ENCODE peak calls at places on chromosomes 11 and 22, in four cellular contexts. One of them, this sample, is unnamed.

GRCh38 chr22:44615146-44615545 is 86.9 kb upstream of the PRR5 start:
- DNase-seq in IMR-90: no peak
- DNase-seq in HepG2: no peak
- DNase-seq in K562: no peak
- DNase-seq in this sample: no peak

GRCh38 chr11:28838741-28839140 is 730.6 kb downstream of the METTL15 start:
- DNase-seq in IMR-90: peak; percentile 84
- DNase-seq in HepG2: no peak
- DNase-seq in K562: no peak
- DNase-seq in this sample: no peak

GRCh38 chr22:38748487-38749136 is 7.2 kb downstream of the SUN2 start:
- DNase-seq in IMR-90: no peak
- DNase-seq in HepG2: no peak
- DNase-seq in K562: no peak
- DNase-seq in this sample: no peak

GRCh38 chr22:42287174-42287890 is 16.9 kb upstream of the TCF20 start:
- DNase-seq in IMR-90: no peak
- DNase-seq in HepG2: no peak
- DNase-seq in K562: no peak
- DNase-seq in this sample: no peak

GRCh38 chr11:47590026-47590861 is 3.8 kb downstream of the FAM180B start:
- DNase-seq in IMR-90: no peak
- DNase-seq in HepG2: no peak
- DNase-seq in K562: no peak
- DNase-seq in this sample: no peak

GRCh38 chr11:3080104-3080503 is 22.9 kb upstream of the CARS1 start:
- DNase-seq in IMR-90: peak; percentile 33
- DNase-seq in HepG2: no peak
- DNase-seq in K562: no peak
- DNase-seq in this sample: no peak

GRCh38 chr11:79377399-79377798 is 63.4 kb downstream of the TENM4 start:
- DNase-seq in IMR-90: no peak
- DNase-seq in HepG2: no peak
- DNase-seq in K562: no peak
- DNase-seq in this sample: no peak

GRCh38 chr11:95297680-95298452 is 66.9 kb upstream of the SESN3 start:
- DNase-seq in IMR-90: no peak
- DNase-seq in HepG2: no peak
- DNase-seq in K562: no peak
- DNase-seq in this sample: no peak

GRCh38 chr22:19817561-19818263 is 37.0 kb downstream of the GNB1L start:
- DNase-seq in IMR-90: no peak
- DNase-seq in HepG2: no peak
- DNase-seq in K562: no peak
- DNase-seq in this sample: no peak

GRCh38 chr11:35171226-35171625 is 32.3 kb downstream of the CD44 start:
- DNase-seq in IMR-90: no peak
- DNase-seq in HepG2: no peak
- DNase-seq in K562: no peak
- DNase-seq in this sample: no peak

GRCh38 chr11:267491-267994 is 10.7 kb upstream of the NLRP6 start:
- DNase-seq in IMR-90: no peak
- DNase-seq in HepG2: no peak
- DNase-seq in K562: peak; percentile 69
- DNase-seq in this sample: peak; percentile 61

GRCh38 chr11:46710821-46711269 is 8.2 kb upstream of the F2 start:
- DNase-seq in IMR-90: peak; percentile 97
- DNase-seq in HepG2: no peak
- DNase-seq in K562: no peak
- DNase-seq in this sample: no peak

GRCh38 chr11:35111171-35112055 is 27.6 kb upstream of the CD44 start:
- DNase-seq in IMR-90: peak; percentile 92
- DNase-seq in HepG2: no peak
- DNase-seq in K562: peak; percentile 20
- DNase-seq in this sample: no peak

GRCh38 chr11:68673291-68673930 is 10.9 kb upstream of the GAL start:
- DNase-seq in IMR-90: no peak
- DNase-seq in HepG2: no peak
- DNase-seq in K562: no peak
- DNase-seq in this sample: no peak

GRCh38 chr11:66637557-66638176 is 836 bp upstream of the RBM4 start:
- DNase-seq in IMR-90: peak; percentile 46
- DNase-seq in HepG2: no peak
- DNase-seq in K562: no peak
- DNase-seq in this sample: no peak

GRCh38 chr11:33624082-33624481 is 76.5 kb downstream of the C11orf91 start:
- DNase-seq in IMR-90: no peak
- DNase-seq in HepG2: no peak
- DNase-seq in K562: no peak
- DNase-seq in this sample: no peak

GRCh38 chr11:57648791-57649735 is 649 bp downstream of the YPEL4 start:
- DNase-seq in IMR-90: no peak
- DNase-seq in HepG2: no peak
- DNase-seq in K562: no peak
- DNase-seq in this sample: no peak

GRCh38 chr22:43152355-43153071 is 1.2 kb downstream of the TSPO start:
- DNase-seq in IMR-90: peak; percentile 22
- DNase-seq in HepG2: no peak
- DNase-seq in K562: no peak
- DNase-seq in this sample: no peak

GRCh38 chr11:109401532-109401931 is 20.5 kb upstream of the C11orf87 start:
- DNase-seq in IMR-90: no peak
- DNase-seq in HepG2: no peak
- DNase-seq in K562: no peak
- DNase-seq in this sample: no peak
- TF ChIP-seq MAZ in IMR-90: no peak
- TF ChIP-seq MAZ in HepG2: no peak
- TF ChIP-seq MAZ in K562: no peak
- TF ChIP-seq MAZ in this sample: no peak

GRCh38 chr11:88813233-88813915 is 252.4 kb downstream of the GRM5 start:
- DNase-seq in IMR-90: no peak
- DNase-seq in HepG2: no peak
- DNase-seq in K562: no peak
- DNase-seq in this sample: no peak
- TF ChIP-seq MAZ in IMR-90: no peak
- TF ChIP-seq MAZ in HepG2: no peak
- TF ChIP-seq MAZ in K562: no peak
- TF ChIP-seq MAZ in this sample: no peak

DNA sequence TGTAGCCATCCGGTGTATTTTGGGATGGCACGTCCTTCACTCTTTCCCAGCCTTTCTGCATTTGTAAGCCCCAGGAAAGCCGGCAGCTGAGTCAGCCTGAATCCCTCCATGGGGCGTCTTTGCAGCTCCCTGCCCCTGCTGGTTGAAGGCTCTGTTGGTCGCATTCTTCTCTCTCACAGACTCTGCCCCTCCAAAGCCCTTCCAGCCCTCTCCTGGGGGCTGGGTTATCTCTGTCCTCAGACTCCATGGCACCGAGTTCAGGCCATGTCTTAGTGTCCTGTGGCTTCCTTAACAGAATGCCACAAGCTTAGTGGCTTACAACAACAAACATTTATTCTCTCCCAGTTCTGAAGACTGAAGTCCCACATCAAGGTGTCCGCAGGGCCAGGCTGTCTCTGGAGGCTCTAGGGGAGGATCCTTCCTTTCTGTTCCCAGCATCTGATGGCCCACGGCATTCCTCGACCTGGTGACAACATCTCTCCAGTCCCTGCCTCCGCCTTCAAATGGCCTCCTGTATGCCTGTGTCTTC is 62.2 kb downstream of the BCR start:
- DNase-seq in IMR-90: peak; percentile 46
- DNase-seq in HepG2: no peak
- DNase-seq in K562: peak; percentile 85
- DNase-seq in this sample: no peak
- TF ChIP-seq MAZ in IMR-90: no peak
- TF ChIP-seq MAZ in HepG2: no peak
- TF ChIP-seq MAZ in K562: no peak
- TF ChIP-seq MAZ in this sample: no peak

DNA sequence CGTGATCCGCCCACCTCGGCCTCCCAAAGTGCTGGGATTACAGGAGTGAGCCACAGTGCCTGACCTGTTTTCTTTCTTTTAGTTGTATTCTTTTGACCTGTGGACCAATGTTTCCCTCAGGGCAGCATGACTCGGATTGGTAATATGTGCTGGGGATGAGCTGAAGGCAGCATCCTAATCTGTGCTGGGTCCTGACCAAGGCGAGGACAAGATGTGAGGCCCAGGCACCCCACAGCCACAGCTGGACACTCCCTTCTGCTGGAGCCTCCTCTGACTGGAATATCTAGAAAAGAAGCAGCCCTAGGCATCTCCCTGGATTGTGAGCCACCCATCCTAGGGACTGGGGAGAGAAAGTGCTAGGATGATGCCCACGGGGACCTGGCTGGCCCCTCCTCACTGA is 105.4 kb downstream of the PDE2A start:
- DNase-seq in IMR-90: no peak
- DNase-seq in HepG2: no peak
- DNase-seq in K562: no peak
- DNase-seq in this sample: no peak
- TF ChIP-seq MAZ in IMR-90: no peak
- TF ChIP-seq MAZ in HepG2: no peak
- TF ChIP-seq MAZ in K562: no peak
- TF ChIP-seq MAZ in this sample: no peak

GRCh38 chr11:75132080-75132479 is 18.8 kb upstream of the SLCO2B1 start:
- DNase-seq in IMR-90: no peak
- DNase-seq in HepG2: no peak
- DNase-seq in K562: no peak
- DNase-seq in this sample: no peak

GRCh38 chr11:75140269-75141138 is 10.4 kb upstream of the SLCO2B1 start:
- DNase-seq in IMR-90: peak; percentile 11
- DNase-seq in HepG2: peak; percentile 47
- DNase-seq in K562: peak; percentile 81
- DNase-seq in this sample: peak; percentile 61

GRCh38 chr11:75133976-75134375 is 16.9 kb upstream of the SLCO2B1 start:
- DNase-seq in IMR-90: no peak
- DNase-seq in HepG2: no peak
- DNase-seq in K562: no peak
- DNase-seq in this sample: no peak

GRCh38 chr11:75135021-75135650 is 15.8 kb upstream of the SLCO2B1 start:
- DNase-seq in IMR-90: no peak
- DNase-seq in HepG2: no peak
- DNase-seq in K562: no peak
- DNase-seq in this sample: no peak
- TF ChIP-seq MAZ in IMR-90: no peak
- TF ChIP-seq MAZ in HepG2: no peak
- TF ChIP-seq MAZ in K562: no peak
- TF ChIP-seq MAZ in this sample: no peak

GRCh38 chr11:110524227-110524626 is 94.5 kb downstream of the FDX1 start:
- DNase-seq in IMR-90: peak; percentile 99
- DNase-seq in HepG2: no peak
- DNase-seq in K562: no peak
- DNase-seq in this sample: no peak
- TF ChIP-seq MAZ in IMR-90: peak; percentile 19
- TF ChIP-seq MAZ in HepG2: no peak
- TF ChIP-seq MAZ in K562: no peak
- TF ChIP-seq MAZ in this sample: no peak

GRCh38 chr11:110431212-110432073 is 1.7 kb downstream of the FDX1 start:
- DNase-seq in IMR-90: peak; percentile 31
- DNase-seq in HepG2: no peak
- DNase-seq in K562: no peak
- DNase-seq in this sample: no peak

GRCh38 chr11:110429614-110430266 is at the start of gene FDX1:
- DNase-seq in IMR-90: peak; percentile 74
- DNase-seq in HepG2: peak; percentile 71
- DNase-seq in K562: peak; percentile 94
- DNase-seq in this sample: peak; percentile 73

GRCh38 chr11:110432713-110433392 is 3.1 kb downstream of the FDX1 start:
- DNase-seq in IMR-90: peak; percentile 60
- DNase-seq in HepG2: no peak
- DNase-seq in K562: no peak
- DNase-seq in this sample: peak; percentile 17

GRCh38 chr11:110428956-110429613 is 663 bp upstream of the FDX1 start:
- DNase-seq in IMR-90: no peak
- DNase-seq in HepG2: no peak
- DNase-seq in K562: no peak
- DNase-seq in this sample: no peak

GRCh38 chr11:110430267-110431211 is 791 bp downstream of the FDX1 start:
- DNase-seq in IMR-90: peak; percentile 56
- DNase-seq in HepG2: peak; percentile 47
- DNase-seq in K562: no peak
- DNase-seq in this sample: no peak
- TF ChIP-seq MAZ in IMR-90: no peak
- TF ChIP-seq MAZ in HepG2: no peak
- TF ChIP-seq MAZ in K562: no peak
- TF ChIP-seq MAZ in this sample: no peak

GRCh38 chr11:122732342-122733300 is 77.1 kb downstream of the UBASH3B start:
- DNase-seq in IMR-90: no peak
- DNase-seq in HepG2: peak; percentile 43
- DNase-seq in K562: no peak
- DNase-seq in this sample: no peak

GRCh38 chr11:122727101-122727929 is 71.8 kb downstream of the UBASH3B start:
- DNase-seq in IMR-90: no peak
- DNase-seq in HepG2: no peak
- DNase-seq in K562: no peak
- DNase-seq in this sample: no peak

GRCh38 chr11:122731500-122731913 is 76.0 kb downstream of the UBASH3B start:
- DNase-seq in IMR-90: peak; percentile 97
- DNase-seq in HepG2: peak; percentile 61
- DNase-seq in K562: no peak
- DNase-seq in this sample: peak; percentile 79

GRCh38 chr11:122733301-122733686 is 77.8 kb downstream of the UBASH3B start:
- DNase-seq in IMR-90: peak; percentile 92
- DNase-seq in HepG2: no peak
- DNase-seq in K562: no peak
- DNase-seq in this sample: no peak

GRCh38 chr11:122729139-122729538 is 73.6 kb downstream of the UBASH3B start:
- DNase-seq in IMR-90: no peak
- DNase-seq in HepG2: no peak
- DNase-seq in K562: no peak
- DNase-seq in this sample: no peak
- TF ChIP-seq MAZ in IMR-90: no peak
- TF ChIP-seq MAZ in HepG2: no peak
- TF ChIP-seq MAZ in K562: no peak
- TF ChIP-seq MAZ in this sample: no peak

GRCh38 chr22:22882033-22882717 is 5.4 kb upstream of the IGLL5 start:
- DNase-seq in IMR-90: no peak
- DNase-seq in HepG2: no peak
- DNase-seq in K562: peak; percentile 56
- DNase-seq in this sample: no peak
- TF ChIP-seq MAZ in IMR-90: no peak
- TF ChIP-seq MAZ in HepG2: no peak
- TF ChIP-seq MAZ in K562: no peak
- TF ChIP-seq MAZ in this sample: no peak

GRCh38 chr11:65588199-65589054 is 7.2 kb downstream of the KCNK7 start:
- DNase-seq in IMR-90: peak; percentile 32
- DNase-seq in HepG2: peak; percentile 73
- DNase-seq in K562: peak; percentile 72
- DNase-seq in this sample: peak; percentile 77

GRCh38 chr11:65592840-65593517 is 2.6 kb downstream of the KCNK7 start:
- DNase-seq in IMR-90: no peak
- DNase-seq in HepG2: no peak
- DNase-seq in K562: no peak
- DNase-seq in this sample: no peak

GRCh38 chr11:65591939-65592814 is 3.4 kb downstream of the KCNK7 start:
- DNase-seq in IMR-90: peak; percentile 44
- DNase-seq in HepG2: no peak
- DNase-seq in K562: no peak
- DNase-seq in this sample: no peak

GRCh38 chr11:65589444-65590239 is 6.0 kb downstream of the KCNK7 start:
- DNase-seq in IMR-90: no peak
- DNase-seq in HepG2: no peak
- DNase-seq in K562: peak; percentile 82
- DNase-seq in this sample: no peak

GRCh38 chr11:65590240-65590738 is 5.3 kb downstream of the KCNK7 start:
- DNase-seq in IMR-90: peak; percentile 62
- DNase-seq in HepG2: no peak
- DNase-seq in K562: no peak
- DNase-seq in this sample: no peak
- TF ChIP-seq MAZ in IMR-90: no peak
- TF ChIP-seq MAZ in HepG2: no peak
- TF ChIP-seq MAZ in K562: no peak
- TF ChIP-seq MAZ in this sample: no peak

This sample was measured in A549.